ENCODE peak calls at places on chromosomes 16 and 17, in seven cellular contexts. One of them, this sample, is unnamed.
A peak's percentile ranks its signal among the peaks of the same experiment; 100 is the strongest.

GRCh38 chr17:75151893-75152292 is 2.4 kb downstream of the JPT1 start:
- DNase-seq in K562: no peak
- DNase-seq in MG63: no peak
- DNase-seq in body of pancreas: no peak
- DNase-seq in right atrium auricular region: no peak
- DNase-seq in heart right ventricle: no peak
- DNase-seq in adipocyte: no peak
- DNase-seq in this sample: no peak

GRCh38 chr17:50422738-50423137 is 3.3 kb upstream of the ACSF2 start:
- DNase-seq in K562: no peak
- DNase-seq in MG63: no peak
- DNase-seq in body of pancreas: no peak
- DNase-seq in right atrium auricular region: no peak
- DNase-seq in heart right ventricle: no peak
- DNase-seq in adipocyte: no peak
- DNase-seq in this sample: no peak

GRCh38 chr17:81176656-81177055 is 10.6 kb upstream of the AATK start:
- DNase-seq in K562: no peak
- DNase-seq in MG63: no peak
- DNase-seq in body of pancreas: no peak
- DNase-seq in right atrium auricular region: no peak
- DNase-seq in heart right ventricle: no peak
- DNase-seq in adipocyte: no peak
- DNase-seq in this sample: no peak

GRCh38 chr16:59195242-59195641 is 461.1 kb upstream of the GOT2 start:
- DNase-seq in K562: no peak
- DNase-seq in MG63: peak; percentile 11
- DNase-seq in body of pancreas: no peak
- DNase-seq in right atrium auricular region: no peak
- DNase-seq in heart right ventricle: no peak
- DNase-seq in adipocyte: no peak
- DNase-seq in this sample: no peak

GRCh38 chr17:61409301-61410099 is 9.9 kb downstream of the TBX2 start:
- DNase-seq in K562: peak; percentile 82
- DNase-seq in MG63: peak; percentile 80
- DNase-seq in body of pancreas: peak; percentile 55
- DNase-seq in right atrium auricular region: no peak
- DNase-seq in heart right ventricle: peak; percentile 74
- DNase-seq in adipocyte: peak; percentile 94
- DNase-seq in this sample: no peak

GRCh38 chr17:57506253-57506911 is 238.7 kb downstream of the CCDC182 start:
- DNase-seq in K562: no peak
- DNase-seq in MG63: no peak
- DNase-seq in body of pancreas: no peak
- DNase-seq in right atrium auricular region: no peak
- DNase-seq in heart right ventricle: no peak
- DNase-seq in adipocyte: no peak
- DNase-seq in this sample: no peak

GRCh38 chr17:32783602-32784001 is 93.3 kb downstream of the MYO1D start:
- DNase-seq in K562: peak; percentile 49
- DNase-seq in MG63: no peak
- DNase-seq in body of pancreas: no peak
- DNase-seq in right atrium auricular region: no peak
- DNase-seq in heart right ventricle: no peak
- DNase-seq in adipocyte: peak; percentile 85
- DNase-seq in this sample: no peak

GRCh38 chr17:29140631-29141483 is 39.3 kb downstream of the MYO18A start:
- DNase-seq in K562: no peak
- DNase-seq in MG63: no peak
- DNase-seq in body of pancreas: no peak
- DNase-seq in right atrium auricular region: no peak
- DNase-seq in heart right ventricle: no peak
- DNase-seq in adipocyte: no peak
- DNase-seq in this sample: no peak

GRCh38 chr16:28208824-28209223 is 2.9 kb downstream of the XPO6 start:
- DNase-seq in K562: no peak
- DNase-seq in MG63: no peak
- DNase-seq in body of pancreas: no peak
- DNase-seq in right atrium auricular region: no peak
- DNase-seq in heart right ventricle: no peak
- DNase-seq in adipocyte: no peak
- DNase-seq in this sample: no peak

GRCh38 chr16:11627822-11628457 is 40.3 kb upstream of the SNN start:
- DNase-seq in K562: peak; percentile 25
- DNase-seq in MG63: no peak
- DNase-seq in body of pancreas: no peak
- DNase-seq in right atrium auricular region: peak; percentile 77
- DNase-seq in heart right ventricle: no peak
- DNase-seq in adipocyte: no peak
- DNase-seq in this sample: no peak

GRCh38 chr17:71342726-71343125 is 778.1 kb upstream of the SOX9 start:
- DNase-seq in K562: no peak
- DNase-seq in MG63: no peak
- DNase-seq in body of pancreas: no peak
- DNase-seq in right atrium auricular region: no peak
- DNase-seq in heart right ventricle: no peak
- DNase-seq in adipocyte: no peak
- DNase-seq in this sample: no peak

GRCh38 chr17:8459109-8459508 is 23.4 kb downstream of the NDEL1 start:
- DNase-seq in K562: no peak
- DNase-seq in MG63: no peak
- DNase-seq in body of pancreas: no peak
- DNase-seq in right atrium auricular region: no peak
- DNase-seq in heart right ventricle: no peak
- DNase-seq in adipocyte: no peak
- DNase-seq in this sample: no peak

GRCh38 chr16:19833176-19833575 is 51.5 kb downstream of the GPRC5B start:
- DNase-seq in K562: no peak
- DNase-seq in MG63: no peak
- DNase-seq in body of pancreas: no peak
- DNase-seq in right atrium auricular region: no peak
- DNase-seq in heart right ventricle: no peak
- DNase-seq in adipocyte: no peak
- DNase-seq in this sample: no peak

GRCh38 chr17:30922235-30922993 is 669 bp downstream of the ADAP2 start:
- DNase-seq in K562: no peak
- DNase-seq in MG63: no peak
- DNase-seq in body of pancreas: peak; percentile 19
- DNase-seq in right atrium auricular region: no peak
- DNase-seq in heart right ventricle: peak; percentile 23
- DNase-seq in adipocyte: peak; percentile 24
- DNase-seq in this sample: no peak

GRCh38 chr17:40326832-40327199 is 17.8 kb downstream of the RARA start:
- DNase-seq in K562: no peak
- DNase-seq in MG63: no peak
- DNase-seq in body of pancreas: no peak
- DNase-seq in right atrium auricular region: no peak
- DNase-seq in heart right ventricle: no peak
- DNase-seq in adipocyte: no peak
- DNase-seq in this sample: no peak

GRCh38 chr17:67042104-67042899 is 2.1 kb upstream of the CACNG1 start:
- DNase-seq in K562: no peak
- DNase-seq in MG63: no peak
- DNase-seq in body of pancreas: no peak
- DNase-seq in right atrium auricular region: no peak
- DNase-seq in heart right ventricle: no peak
- DNase-seq in adipocyte: no peak
- DNase-seq in this sample: no peak

GRCh38 chr16:2086812-2087425 is 39.1 kb downstream of the TSC2 start:
- DNase-seq in K562: no peak
- DNase-seq in MG63: no peak
- DNase-seq in body of pancreas: no peak
- DNase-seq in right atrium auricular region: no peak
- DNase-seq in heart right ventricle: no peak
- DNase-seq in adipocyte: no peak
- DNase-seq in this sample: no peak

GRCh38 chr16:2085669-2086068 is 37.9 kb downstream of the TSC2 start:
- DNase-seq in K562: no peak
- DNase-seq in MG63: peak; percentile 42
- DNase-seq in body of pancreas: no peak
- DNase-seq in right atrium auricular region: no peak
- DNase-seq in heart right ventricle: no peak
- DNase-seq in adipocyte: peak; percentile 22
- DNase-seq in this sample: no peak

GRCh38 chr16:2087426-2088191 is 39.8 kb downstream of the TSC2 start:
- DNase-seq in K562: no peak
- DNase-seq in MG63: no peak
- DNase-seq in body of pancreas: no peak
- DNase-seq in right atrium auricular region: no peak
- DNase-seq in heart right ventricle: no peak
- DNase-seq in adipocyte: no peak
- DNase-seq in this sample: no peak

GRCh38 chr16:2084688-2085625 is 37.2 kb downstream of the TSC2 start:
- DNase-seq in K562: no peak
- DNase-seq in MG63: no peak
- DNase-seq in body of pancreas: no peak
- DNase-seq in right atrium auricular region: no peak
- DNase-seq in heart right ventricle: no peak
- DNase-seq in adipocyte: no peak
- DNase-seq in this sample: no peak

DNA sequence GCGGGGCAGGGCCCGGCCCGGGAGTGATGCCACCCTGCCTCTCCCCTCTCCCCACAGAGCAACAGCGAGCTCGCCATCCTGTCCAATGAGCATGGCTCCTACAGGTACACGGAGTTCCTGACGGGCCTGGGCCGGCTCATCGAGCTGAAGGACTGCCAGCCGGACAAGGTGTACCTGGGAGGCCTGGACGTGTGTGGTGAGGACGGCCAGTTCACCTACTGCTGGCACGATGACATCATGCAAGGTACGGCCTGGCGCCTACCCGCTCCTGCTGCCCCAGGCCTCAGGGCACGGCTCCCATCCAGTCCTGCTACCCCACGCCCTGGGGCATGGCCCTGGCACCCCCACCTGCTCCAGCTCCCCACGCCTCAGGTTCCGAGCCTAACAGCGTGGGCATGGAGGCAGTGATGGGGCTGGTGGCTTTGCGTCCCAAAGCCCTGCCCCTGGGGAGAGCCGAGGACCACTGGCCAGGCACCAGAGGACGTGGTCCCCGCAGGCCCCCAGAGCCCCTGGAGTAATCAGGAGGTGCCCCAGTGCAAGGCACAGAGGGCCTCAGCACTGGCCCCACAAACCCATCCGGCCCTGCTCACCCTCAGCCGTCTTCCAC is 38.5 kb downstream of the TSC2 start:
- DNase-seq in K562: no peak
- DNase-seq in MG63: no peak
- DNase-seq in body of pancreas: no peak
- DNase-seq in right atrium auricular region: no peak
- DNase-seq in heart right ventricle: no peak
- DNase-seq in adipocyte: no peak
- DNase-seq in this sample: no peak
- H3K36me3 ChIP-seq in K562: peaks cover 76% of the 10 kb centered on the region
- H3K36me3 ChIP-seq in MG63: peaks cover 77% of the 10 kb centered on the region
- H3K36me3 ChIP-seq in body of pancreas: peaks cover 10% of the 10 kb centered on the region
- H3K36me3 ChIP-seq in right atrium auricular region: peaks cover 41% of the 10 kb centered on the region
- H3K36me3 ChIP-seq in heart right ventricle: peaks cover 11% of the 10 kb centered on the region
- H3K36me3 ChIP-seq in adipocyte: peaks cover 51% of the 10 kb centered on the region
- H3K36me3 ChIP-seq in this sample: peaks cover 30% of the 10 kb centered on the region

GRCh38 chr17:3017936-3018335 is 45.5 kb downstream of the OR1D5 start:
- DNase-seq in K562: no peak
- DNase-seq in MG63: no peak
- DNase-seq in body of pancreas: no peak
- DNase-seq in right atrium auricular region: no peak
- DNase-seq in heart right ventricle: no peak
- DNase-seq in adipocyte: no peak
- DNase-seq in this sample: no peak

GRCh38 chr17:3011891-3012290 is 51.5 kb downstream of the OR1D5 start:
- DNase-seq in K562: no peak
- DNase-seq in MG63: no peak
- DNase-seq in body of pancreas: no peak
- DNase-seq in right atrium auricular region: no peak
- DNase-seq in heart right ventricle: no peak
- DNase-seq in adipocyte: no peak
- DNase-seq in this sample: no peak

GRCh38 chr17:3012926-3013581 is 50.4 kb downstream of the OR1D5 start:
- DNase-seq in K562: peak; percentile 65
- DNase-seq in MG63: peak; percentile 21
- DNase-seq in body of pancreas: peak; percentile 76
- DNase-seq in right atrium auricular region: peak; percentile 64
- DNase-seq in heart right ventricle: peak; percentile 53
- DNase-seq in adipocyte: no peak
- DNase-seq in this sample: no peak

GRCh38 chr17:3019761-3020160 is 43.6 kb downstream of the OR1D5 start:
- DNase-seq in K562: no peak
- DNase-seq in MG63: no peak
- DNase-seq in body of pancreas: no peak
- DNase-seq in right atrium auricular region: no peak
- DNase-seq in heart right ventricle: no peak
- DNase-seq in adipocyte: no peak
- DNase-seq in this sample: no peak

DNA sequence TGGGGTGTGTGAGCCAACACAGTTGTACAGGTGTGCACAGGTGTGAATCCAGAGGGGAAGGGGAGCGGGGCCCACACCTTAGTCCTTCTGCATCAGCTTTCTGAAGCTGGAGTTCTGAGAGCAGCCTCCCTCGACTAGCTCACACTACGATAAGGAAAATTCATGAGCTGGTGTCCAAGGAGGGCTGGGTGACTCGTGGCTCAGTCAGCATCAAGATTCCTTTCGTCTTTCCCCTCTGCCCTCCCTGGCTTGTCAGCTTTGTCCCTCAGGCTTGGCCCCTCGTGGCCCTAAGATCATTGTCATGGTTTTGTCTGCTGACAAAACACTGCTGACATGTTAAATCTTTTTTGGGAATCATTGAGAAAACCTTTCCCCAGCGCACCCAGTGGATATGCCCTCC is 47.5 kb downstream of the OR1D5 start:
- DNase-seq in K562: no peak
- DNase-seq in MG63: peak; percentile 40
- DNase-seq in body of pancreas: no peak
- DNase-seq in right atrium auricular region: no peak
- DNase-seq in heart right ventricle: no peak
- DNase-seq in adipocyte: no peak
- DNase-seq in this sample: no peak
- H3K36me3 ChIP-seq in K562: no peaks in the 10 kb centered on the region
- H3K36me3 ChIP-seq in MG63: peaks cover 8% of the 10 kb centered on the region
- H3K36me3 ChIP-seq in body of pancreas: peaks cover 9% of the 10 kb centered on the region
- H3K36me3 ChIP-seq in right atrium auricular region: no peaks in the 10 kb centered on the region
- H3K36me3 ChIP-seq in heart right ventricle: no peaks in the 10 kb centered on the region
- H3K36me3 ChIP-seq in adipocyte: no peaks in the 10 kb centered on the region
- H3K36me3 ChIP-seq in this sample: peaks cover 4% of the 10 kb centered on the region

GRCh38 chr16:70779361-70779760 is 21.6 kb downstream of the VAC14 start:
- DNase-seq in K562: no peak
- DNase-seq in MG63: no peak
- DNase-seq in body of pancreas: no peak
- DNase-seq in right atrium auricular region: no peak
- DNase-seq in heart right ventricle: no peak
- DNase-seq in adipocyte: peak; percentile 75
- DNase-seq in this sample: no peak
- H3K36me3 ChIP-seq in K562: peaks cover 72% of the 10 kb centered on the region
- H3K36me3 ChIP-seq in MG63: peaks cover 18% of the 10 kb centered on the region
- H3K36me3 ChIP-seq in body of pancreas: peaks cover 41% of the 10 kb centered on the region
- H3K36me3 ChIP-seq in right atrium auricular region: peaks cover 67% of the 10 kb centered on the region
- H3K36me3 ChIP-seq in heart right ventricle: no peaks in the 10 kb centered on the region
- H3K36me3 ChIP-seq in adipocyte: peaks cover 44% of the 10 kb centered on the region
- H3K36me3 ChIP-seq in this sample: peaks cover 41% of the 10 kb centered on the region

DNA sequence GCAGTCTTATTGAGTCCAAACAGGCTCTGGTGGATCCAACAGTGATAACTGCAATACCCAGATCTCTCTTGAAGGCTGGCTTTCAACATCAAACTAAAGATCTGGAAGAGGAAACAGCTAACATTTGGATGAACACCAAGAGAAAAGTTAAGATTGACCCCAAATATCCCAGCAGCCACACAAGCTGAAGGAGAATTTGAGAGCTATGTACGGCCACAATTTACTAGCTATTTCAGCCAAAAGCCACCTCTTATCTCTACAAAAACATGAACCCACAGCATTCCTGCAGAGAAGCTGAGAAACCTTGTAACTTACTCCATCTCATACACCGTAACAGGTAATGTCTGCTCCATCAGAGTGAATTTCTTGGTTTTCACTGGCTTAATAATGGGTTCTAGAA is 14.3 kb downstream of the EFTUD2 start:
- DNase-seq in K562: no peak
- DNase-seq in MG63: no peak
- DNase-seq in body of pancreas: no peak
- DNase-seq in right atrium auricular region: no peak
- DNase-seq in heart right ventricle: no peak
- DNase-seq in adipocyte: no peak
- DNase-seq in this sample: no peak
- H3K36me3 ChIP-seq in K562: peaks cover 92% of the 10 kb centered on the region
- H3K36me3 ChIP-seq in MG63: peaks cover 91% of the 10 kb centered on the region
- H3K36me3 ChIP-seq in body of pancreas: peaks cover 31% of the 10 kb centered on the region
- H3K36me3 ChIP-seq in right atrium auricular region: peaks cover 67% of the 10 kb centered on the region
- H3K36me3 ChIP-seq in heart right ventricle: peaks cover 9% of the 10 kb centered on the region
- H3K36me3 ChIP-seq in adipocyte: peaks cover 72% of the 10 kb centered on the region
- H3K36me3 ChIP-seq in this sample: peaks cover 54% of the 10 kb centered on the region